ENCODE peak calls at places on chromosomes 11 and 22, in five cellular contexts. X is IMR-90, Z is GM12878, A is iPS-NIHi11, S is amniotic stem cell. D is an unnamed sample.

GRCh38 chr11:3853935-3854659 is 1.4 kb upstream of the STIM1 start:
- DNase-seq in Z (peak), X (no peak), A (no peak), S (no peak), D (no peak)

GRCh38 chr11:62974848-62975522 is 9.8 kb downstream of the SLC22A6 start:
- DNase-seq in X (no peak), S (no peak), Z (no peak), A (peak), D (peak)

GRCh38 chr22:35596821-35597220 is 20.3 kb downstream of the MB start:
- DNase-seq in Z (no peak), A (no peak), S (no peak), X (no peak), D (no peak)

GRCh38 chr11:74185695-74186094 is 14.6 kb downstream of the PPME1 start:
- DNase-seq in X (peak), Z (no peak), A (no peak), S (peak), D (no peak)

GRCh38 chr22:19535001-19535400 is 10.8 kb upstream of the CLDN5 start:
- DNase-seq in A (no peak), Z (no peak), X (no peak), S (no peak), D (no peak)

GRCh38 chr11:1209371-1210057 is 13.4 kb upstream of the MUC5B start:
- DNase-seq in A (no peak), S (no peak), X (no peak), Z (no peak), D (no peak)

GRCh38 chr22:17792854-17793434 is 18.7 kb upstream of the BID start:
- DNase-seq in Z (no peak), S (no peak), A (no peak), X (no peak), D (no peak)

GRCh38 chr11:96256604-96257003 is 86.4 kb downstream of the MAML2 start:
- DNase-seq in Z (no peak), X (no peak), A (no peak), S (no peak), D (no peak)

GRCh38 chr22:37259540-37260029 is 15.5 kb upstream of the RAC2 start:
- DNase-seq in X (peak), Z (no peak), A (peak), S (no peak), D (no peak)

GRCh38 chr22:37298748-37299495 is 16.6 kb downstream of the CYTH4 start:
- DNase-seq in Z (no peak), X (no peak), S (no peak), A (no peak), D (no peak)

GRCh38 chr11:106875013-106875412 is 143.3 kb downstream of the GUCY1A2 start:
- DNase-seq in X (no peak), A (no peak), Z (no peak), S (no peak), D (no peak)

GRCh38 chr11:103947566-103947919 is 88.9 kb upstream of the DDI1 start:
- DNase-seq in A (no peak), Z (no peak), S (no peak), X (peak), D (no peak)

GRCh38 chr11:75524576-75525432 is 937 bp downstream of the GDPD5 start:
- DNase-seq in S (no peak), X (peak), A (peak), Z (no peak), D (peak)

GRCh38 chr22:37674951-37675929 is at the start of gene LGALS1:
- DNase-seq in S (peak), X (peak), Z (no peak), A (peak), D (peak)

GRCh38 chr11:64011371-64011770 is 24.4 kb upstream of the FLRT1 start:
- DNase-seq in A (no peak), Z (no peak), X (no peak), S (no peak), D (peak)

GRCh38 chr22:27641049-27641790 is 160.3 kb downstream of the MN1 start:
- DNase-seq in X (peak), A (no peak), S (no peak), Z (no peak), D (no peak)

GRCh38 chr11:120141144-120142071 is 3.5 kb upstream of the TRIM29 start:
- DNase-seq in S (no peak), A (peak), Z (no peak), X (no peak), D (no peak)

GRCh38 chr11:35085766-35086165 is 53.2 kb upstream of the CD44 start:
- DNase-seq in S (no peak), A (no peak), Z (no peak), X (no peak), D (no peak)

GRCh38 chr11:122342089-122342749 is 226.2 kb upstream of the BLID start:
- DNase-seq in A (no peak), X (peak), Z (no peak), S (no peak), D (no peak)

GRCh38 chr11:126282361-126282741 is 542 bp upstream of the TIRAP start:
- DNase-seq in A (peak), X (peak), S (no peak), Z (no peak), D (peak)

GRCh38 chr11:74671520-74672196 is 59.6 kb downstream of the CHRDL2 start:
- DNase-seq in Z (no peak), X (peak), A (no peak), S (no peak), D (no peak)

GRCh38 chr22:19757140-19757984 is 3.2 kb upstream of the TBX1 start:
- DNase-seq in Z (no peak), X (no peak), A (no peak), S (no peak), D (peak)

GRCh38 chr11:72703281-72704008 is 29.2 kb upstream of the PDE2A start:
- DNase-seq in S (peak), A (peak), Z (no peak), X (peak), D (no peak)

GRCh38 chr11:96708469-96708868 is 318.7 kb downstream of the JRKL start:
- DNase-seq in A (no peak), Z (no peak), S (no peak), X (no peak), D (no peak)

GRCh38 chr11:19635332-19635731 is 77.3 kb upstream of the NAV2 start:
- DNase-seq in Z (no peak), S (no peak), X (no peak), A (no peak), D (no peak)

GRCh38 chr11:107275632-107276031 is 182.0 kb downstream of the CWF19L2 start:
- DNase-seq in X (no peak), Z (no peak), S (no peak), A (no peak), D (no peak)